ENCODE peak calls at places on chromosomes 11 and 22, in seven cellular contexts. B is cardiac muscle cell, R is neural crest cell, E is bronchial epithelial cell, F is IMR-90, G is HCT116, U is BJ. S is an unnamed sample.
A peak's percentile ranks its signal among the peaks of the same experiment; 100 is the strongest.

GRCh38 chr11:134660416-134660815 is 248.4 kb upstream of the B3GAT1 start:
- DNase-seq in E (no peak), U (no peak), G (no peak), F (no peak), B (no peak), R (no peak), S (no peak)

GRCh38 chr22:26689553-26690301 is 32.3 kb downstream of the MIAT start:
- DNase-seq in G (no peak), R (no peak), B (no peak), F (no peak), U (no peak), E (no peak), S (no peak)

GRCh38 chr11:111561801-111562325 is 21.3 kb downstream of the LAYN start:
- DNase-seq in E (peak; percentile 75), B (no peak), F (peak; percentile 86), R (no peak), U (peak; percentile 68), G (no peak), S (peak; percentile 57)

GRCh38 chr11:2868604-2869526 is 16.7 kb downstream of the CDKN1C start:
- DNase-seq in E (no peak), B (no peak), F (no peak), G (no peak), R (no peak), U (no peak), S (no peak)

GRCh38 chr11:134752964-134753804 is 341.1 kb upstream of the B3GAT1 start:
- DNase-seq in B (no peak), E (no peak), U (no peak), G (no peak), F (no peak), R (no peak), S (no peak)

GRCh38 chr11:62958547-62959071 is 26.2 kb downstream of the SLC22A6 start:
- DNase-seq in R (no peak), B (no peak), E (peak; percentile 4), U (no peak), G (no peak), F (peak; percentile 21), S (peak; percentile 5)

GRCh38 chr22:43498856-43499253 is 87.0 kb downstream of the MPPED1 start:
- DNase-seq in E (no peak), F (no peak), B (no peak), U (no peak), G (no peak), R (no peak), S (no peak)

GRCh38 chr11:69874178-69874983 is 55.2 kb upstream of the FGF3 start:
- DNase-seq in U (no peak), F (no peak), E (no peak), R (no peak), B (no peak), G (no peak), S (no peak)

GRCh38 chr11:124798991-124799383 is 1.2 kb downstream of the MSANTD2 start:
- DNase-seq in E (peak; percentile 49), B (peak; percentile 32), U (no peak), F (peak; percentile 77), G (no peak), R (no peak), S (peak; percentile 42)

GRCh38 chr22:46661221-46661851 is 41.1 kb downstream of the GRAMD4 start:
- DNase-seq in G (peak; percentile 62), U (no peak), B (peak; percentile 40), E (peak; percentile 86), F (peak; percentile 76), R (no peak), S (peak; percentile 88)

GRCh38 chr11:119049081-119049480 is 7.9 kb downstream of the HYOU1 start:
- DNase-seq in B (no peak), F (no peak), U (no peak), R (no peak), E (no peak), G (no peak), S (no peak)

GRCh38 chr11:45801723-45802315 is 3.1 kb upstream of the SLC35C1 start:
- DNase-seq in R (no peak), U (no peak), B (no peak), G (no peak), F (no peak), E (peak; percentile 40), S (peak; percentile 52)

GRCh38 chr11:47233989-47234668 is 14.5 kb downstream of the ACP2 start:
- DNase-seq in G (no peak), E (peak; percentile 72), R (no peak), F (peak; percentile 67), U (no peak), B (no peak), S (peak; percentile 71)

GRCh38 chr11:116865696-116866095 is 28.3 kb upstream of the APOA1 start:
- DNase-seq in R (no peak), F (peak; percentile 37), U (peak; percentile 85), E (no peak), G (no peak), B (no peak), S (no peak)

GRCh38 chr22:23803001-23803819 is 16.4 kb downstream of the SMARCB1 start:
- DNase-seq in R (no peak), F (no peak), G (no peak), B (no peak), E (no peak), U (no peak), S (no peak)

GRCh38 chr11:112655386-112655785 is 305.8 kb upstream of the NCAM1 start:
- DNase-seq in E (no peak), B (peak; percentile 38), F (peak; percentile 2), U (peak; percentile 62), G (no peak), R (no peak), S (no peak)

GRCh38 chr11:84687433-84687832 is 939.7 kb downstream of the DLG2 start:
- DNase-seq in G (no peak), E (peak; percentile 89), F (no peak), U (no peak), B (no peak), R (no peak), S (peak; percentile 71)

GRCh38 chr11:45885921-45886721 is 670 bp downstream of the MAPK8IP1 start:
- DNase-seq in F (no peak), E (no peak), B (no peak), R (no peak), G (no peak), U (no peak), S (no peak)

GRCh38 chr22:26547837-26548236 is 35.6 kb upstream of the TFIP11 start:
- DNase-seq in U (no peak), B (no peak), F (no peak), R (no peak), G (no peak), E (no peak), S (no peak)

GRCh38 chr22:19674929-19675253 is 39.4 kb upstream of the SEPTIN5 start:
- DNase-seq in B (no peak), U (no peak), F (no peak), R (no peak), E (no peak), G (no peak), S (no peak)

GRCh38 chr11:528815-529728 is 6.3 kb downstream of the HRAS start:
- DNase-seq in R (no peak), E (no peak), F (no peak), U (no peak), G (no peak), B (no peak), S (no peak)

GRCh38 chr11:94666792-94667721 is 99.9 kb downstream of the PIWIL4 start:
- DNase-seq in B (no peak), R (no peak), G (no peak), U (no peak), E (no peak), F (no peak), S (no peak)

GRCh38 chr22:29102300-29102699 is 29.5 kb downstream of the KREMEN1 start:
- DNase-seq in R (no peak), G (no peak), U (no peak), E (no peak), F (no peak), B (no peak), S (no peak)

GRCh38 chr11:19828382-19829108 is 115.9 kb downstream of the NAV2 start:
- DNase-seq in R (no peak), U (no peak), E (peak; percentile 80), F (no peak), B (no peak), G (no peak), S (peak; percentile 82)
- TF ChIP-seq CTCF in R (no peak), U (no peak), E (no peak), F (no peak), B (no peak), G (no peak), S (no peak)

GRCh38 chr11:106917973-106918372 is 100.3 kb downstream of the GUCY1A2 start:
- DNase-seq in U (no peak), R (peak; percentile 10), E (peak; percentile 21), G (peak; percentile 18), B (peak; percentile 9), F (peak; percentile 0), S (peak; percentile 28)
- TF ChIP-seq CTCF in U (peak; percentile 60), R (peak; percentile 51), E (peak; percentile 53), G (no peak), B (peak; percentile 45), F (no peak), S (peak; percentile 58)

DNA sequence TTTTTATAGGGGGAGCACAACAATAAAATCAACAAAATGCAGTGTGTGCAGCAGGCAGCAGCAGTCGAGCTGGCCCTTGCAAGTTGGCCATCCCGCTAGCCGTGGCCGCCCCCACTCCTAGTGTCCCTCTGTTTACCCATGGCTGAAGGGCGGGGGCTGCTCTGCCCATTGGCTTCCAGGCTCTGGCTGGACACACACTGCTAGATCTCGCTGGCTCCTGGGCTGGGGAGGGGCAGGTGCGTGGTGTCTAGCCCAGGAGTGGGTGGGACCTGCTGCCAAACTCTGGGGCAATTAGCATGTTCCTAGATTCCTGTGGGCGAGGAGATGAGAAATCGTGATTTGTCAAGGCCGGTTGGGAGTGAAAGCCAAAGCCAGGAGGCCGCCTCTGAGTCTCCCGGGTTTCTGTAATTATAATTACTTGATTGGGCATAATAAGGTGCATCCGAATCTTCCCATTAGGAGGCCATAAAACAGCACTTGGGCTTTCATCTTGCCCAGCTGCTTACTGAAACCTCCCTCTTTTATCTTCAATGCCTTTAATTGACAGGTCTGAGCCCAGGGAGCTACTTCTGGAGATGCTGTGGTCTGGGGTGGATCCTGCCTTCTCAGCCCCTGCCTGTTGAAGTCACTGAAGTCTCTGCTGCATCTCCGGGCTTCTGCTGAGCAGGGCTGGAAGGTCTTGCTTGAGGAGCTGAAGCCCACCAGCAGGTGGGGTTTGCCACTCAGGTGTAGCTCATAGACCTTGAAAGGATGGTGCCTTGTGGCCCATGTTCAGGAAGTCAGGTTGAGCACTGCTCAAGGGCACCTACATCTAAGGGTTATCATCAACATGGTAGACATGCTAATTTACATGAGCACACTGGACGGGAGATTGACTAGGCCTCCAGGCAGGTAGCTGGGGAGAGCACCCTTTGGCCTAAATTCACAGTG is 44.5 kb upstream of the DKK3 start:
- DNase-seq in E (no peak), B (no peak), R (no peak), U (no peak), G (no peak), F (no peak), S (no peak)
- TF ChIP-seq CTCF in E (no peak), B (peak; percentile 5), R (no peak), U (peak; percentile 8), G (peak; percentile 44), F (no peak), S (no peak)

DNA sequence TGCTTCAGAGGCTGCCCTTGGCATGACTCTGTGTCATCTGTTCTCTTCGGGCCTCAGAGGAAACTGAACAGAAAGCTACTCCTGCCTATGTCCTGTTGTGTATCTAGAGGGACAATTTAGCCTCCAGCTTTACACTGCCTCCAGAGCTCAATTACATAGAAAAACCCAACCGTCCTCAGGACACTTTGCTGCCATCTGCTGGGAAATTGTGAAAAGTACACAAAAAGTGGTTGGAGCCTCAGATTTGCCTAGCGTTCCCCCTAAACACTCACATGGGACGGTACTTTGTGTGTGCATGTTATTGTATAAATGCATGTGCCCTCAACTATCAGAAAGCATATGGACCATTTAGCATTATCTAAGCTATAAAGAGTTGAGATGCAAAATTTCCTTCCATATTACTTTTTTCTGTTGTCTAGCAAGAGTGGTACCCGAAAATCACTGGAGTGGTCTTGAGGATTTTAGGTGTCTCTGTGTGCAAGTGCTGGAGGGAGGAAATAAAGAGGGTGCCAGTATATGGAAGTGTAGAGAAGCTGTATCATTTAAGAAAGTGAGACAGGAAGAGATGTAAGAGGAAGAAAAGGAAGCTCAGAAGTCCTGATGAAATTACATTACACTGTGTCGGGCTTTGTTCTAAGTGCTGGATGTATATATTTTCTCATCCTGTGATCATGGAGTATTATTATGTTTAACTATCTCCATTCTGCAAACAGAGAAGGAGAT is 8.7 kb upstream of the MS4A4E start:
- DNase-seq in B (peak; percentile 56), R (peak; percentile 14), E (peak; percentile 31), F (no peak), U (no peak), G (peak; percentile 24), S (peak; percentile 44)
- TF ChIP-seq CTCF in B (peak; percentile 17), R (peak; percentile 64), E (peak; percentile 50), F (no peak), U (no peak), G (peak; percentile 39), S (peak; percentile 56)